ENCODE peak calls at places on chromosome 5, in five cellular contexts. M is COR-L47; F is NCI-H2081; K is small intestine; D is stimulated activated CD4-positive, alpha-beta T cell treated with anti-CD3 and anti-CD28 coated beads, Interleukin-1b, Interleukin-23, amount 100 ng/mL, for 4 hours. R is an unnamed sample.

GRCh38 chr5:54462281-54462680 is 6.8 kb downstream of the HSPB3 start:
- DNase-seq in M (no peak), K (no peak), F (no peak), D (no peak), R (no peak)

GRCh38 chr5:78763659-78764189 is 115.2 kb upstream of the LHFPL2 start:
- DNase-seq in F (no peak), D (no peak), M (no peak), K (no peak), R (no peak)

GRCh38 chr5:90546216-90546837 is 12.3 kb upstream of the ADGRV1 start:
- DNase-seq in M (no peak), D (no peak), F (no peak), K (no peak), R (no peak)

GRCh38 chr5:62977641-62978040 is 399.0 kb downstream of the LRRC70 start:
- DNase-seq in D (no peak), M (no peak), F (no peak), K (no peak), R (no peak)

GRCh38 chr5:79612667-79613190 is 488 bp downstream of the TENT2 start:
- DNase-seq in K (no peak), M (no peak), F (no peak), D (no peak), R (no peak)

GRCh38 chr5:167720676-167721260 is 570.7 kb upstream of the WWC1 start:
- DNase-seq in M (no peak), F (no peak), K (no peak), D (no peak), R (no peak)

GRCh38 chr5:119752921-119753886 is 123.8 kb downstream of the FAM170A start:
- DNase-seq in K (no peak), M (no peak), D (no peak), F (no peak), R (no peak)

GRCh38 chr5:72189135-72189534 is 81.9 kb downstream of the MAP1B start:
- DNase-seq in F (no peak), D (no peak), K (no peak), M (no peak), R (no peak)

GRCh38 chr5:95791751-95792150 is 30.8 kb downstream of the GLRX start:
- DNase-seq in F (no peak), K (no peak), M (no peak), D (no peak), R (no peak)

GRCh38 chr5:169080352-169080938 is 220.5 kb downstream of the SLIT3 start:
- DNase-seq in K (no peak), F (no peak), M (no peak), D (no peak), R (no peak)

GRCh38 chr5:172113036-172113435 is 75.0 kb downstream of the STK10 start:
- DNase-seq in D (peak; percentile 27), F (no peak), K (peak; percentile 68), M (no peak), R (no peak)

GRCh38 chr5:129906177-129906887 is 2.1 kb downstream of the CHSY3 start:
- DNase-seq in K (peak; percentile 26), F (no peak), M (no peak), D (no peak), R (no peak)

GRCh38 chr5:131545856-131546255 is 89.2 kb downstream of the RAPGEF6 start:
- DNase-seq in M (no peak), F (no peak), K (no peak), D (no peak), R (no peak)

GRCh38 chr5:139930406-139930805 is 112.7 kb downstream of the NRG2 start:
- DNase-seq in F (no peak), D (no peak), M (no peak), K (no peak), R (no peak)

GRCh38 chr5:157987259-157987658 is 128.3 kb upstream of the CLINT1 start:
- DNase-seq in D (no peak), K (no peak), M (no peak), F (no peak), R (no peak)